ENCODE peak calls at places on chromosomes 12 and 14, in eight cellular contexts. C is tibial nerve; J is esophagus squamous epithelium; S is stomach; N is left ventricle myocardium inferior; P is CD8-positive, alpha-beta memory T cell; H is IMR-90; M is psoas muscle. B is an unnamed sample.

GRCh38 chr14:56874375-56874774 is 64.1 kb upstream of the OTX2 start:
- DNase-seq in P (no peak), N (no peak), S (peak; percentile 66), H (no peak), M (no peak), C (no peak), J (no peak), B (no peak)

GRCh38 chr14:35776823-35777222 is 32.3 kb downstream of the RALGAPA1 start:
- DNase-seq in P (no peak), S (no peak), C (no peak), H (no peak), J (no peak), M (no peak), N (no peak), B (no peak)

GRCh38 chr12:8508912-8509841 is 4.1 kb upstream of the CLEC4D start:
- DNase-seq in M (no peak), P (no peak), C (no peak), H (no peak), N (no peak), J (no peak), S (no peak), B (no peak)

GRCh38 chr12:112176321-112177010 is 51.1 kb downstream of the TRAFD1 start:
- DNase-seq in S (no peak), P (no peak), H (no peak), N (no peak), J (no peak), M (peak; percentile 21), C (no peak), B (no peak)

GRCh38 chr12:121764808-121765207 is 28.7 kb downstream of the RHOF start:
- DNase-seq in N (no peak), H (no peak), M (no peak), P (no peak), J (no peak), C (no peak), S (no peak), B (no peak)

GRCh38 chr12:105229446-105229845 is 6.5 kb downstream of the APPL2 start:
- DNase-seq in S (no peak), P (no peak), J (no peak), N (no peak), H (peak; percentile 24), C (no peak), M (no peak), B (no peak)

GRCh38 chr14:63565448-63565847 is 22.3 kb upstream of the PPP2R5E start:
- DNase-seq in J (no peak), H (no peak), C (no peak), S (no peak), N (no peak), P (no peak), M (no peak), B (no peak)

GRCh38 chr14:100015251-100015655 is 50.0 kb upstream of the EVL start:
- DNase-seq in J (no peak), M (no peak), S (no peak), H (peak; percentile 53), C (no peak), P (no peak), N (no peak), B (no peak)

GRCh38 chr12:131896811-131897270 is 2.4 kb downstream of the ULK1 start:
- DNase-seq in H (no peak), S (no peak), C (no peak), J (no peak), N (peak; percentile 92), P (no peak), M (peak; percentile 98), B (peak; percentile 39)

GRCh38 chr12:13223941-13224340 is 27.4 kb downstream of the EMP1 start:
- DNase-seq in P (no peak), M (no peak), S (no peak), N (no peak), H (peak; percentile 52), C (no peak), J (no peak), B (no peak)

GRCh38 chr14:101564819-101565698 is 3.8 kb downstream of the DIO3 start:
- DNase-seq in C (no peak), M (peak; percentile 40), S (no peak), P (no peak), N (no peak), J (no peak), H (no peak), B (no peak)

GRCh38 chr14:100867631-100868315 is 35.7 kb downstream of the RTL1 start:
- DNase-seq in J (no peak), M (peak; percentile 36), C (no peak), N (peak; percentile 6), H (no peak), S (no peak), P (no peak), B (no peak)

GRCh38 chr12:95994476-95994875 is 1.7 kb downstream of the HAL start:
- DNase-seq in N (no peak), M (no peak), H (no peak), P (no peak), J (no peak), S (no peak), C (no peak), B (no peak)

GRCh38 chr12:93133361-93133760 is 204.3 kb upstream of the EEA1 start:
- DNase-seq in N (no peak), H (no peak), S (no peak), C (no peak), M (no peak), J (no peak), P (no peak), B (no peak)

GRCh38 chr14:73241481-73242165 is 4.3 kb downstream of the PAPLN start:
- DNase-seq in S (no peak), P (no peak), N (no peak), J (no peak), H (no peak), M (no peak), C (no peak), B (no peak)

GRCh38 chr12:92340441-92341332 is 195.0 kb upstream of the BTG1 start:
- DNase-seq in M (no peak), J (no peak), N (no peak), P (no peak), C (no peak), S (no peak), H (no peak), B (no peak)

GRCh38 chr12:92973614-92974013 is 44.5 kb upstream of the EEA1 start:
- DNase-seq in M (no peak), S (no peak), C (no peak), P (no peak), J (no peak), H (peak; percentile 90), N (no peak), B (peak; percentile 25)

DNA sequence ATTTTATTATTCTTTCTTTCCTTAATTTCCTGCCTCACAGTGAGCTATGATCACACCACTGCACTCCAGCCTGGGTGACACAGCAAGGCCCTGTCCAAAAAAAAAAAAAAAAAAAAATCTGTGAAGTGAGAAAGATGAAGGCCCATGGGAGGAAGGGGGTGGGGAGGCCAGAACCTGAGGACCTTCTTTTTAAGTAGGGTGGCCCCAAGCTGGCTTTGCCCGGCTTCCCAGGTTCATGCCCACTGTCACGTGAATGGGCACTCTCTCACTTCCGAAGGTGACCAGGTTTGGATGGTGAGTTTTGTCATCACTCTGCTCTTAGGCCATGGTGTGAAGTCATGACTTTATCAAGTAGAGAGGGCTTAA is 82.3 kb downstream of the TNFAIP2 start:
- DNase-seq in C (no peak), M (no peak), J (no peak), H (no peak), P (no peak), N (no peak), S (no peak), B (no peak)
- H3K27ac ChIP-seq in C (peak overlapping the region; percentile 84), M (peak overlapping the region; percentile 77), J (peak overlapping the region; percentile 91), H (no peak overlapping the region), P (peak overlapping the region; percentile 80), N (peak overlapping the region; percentile 83), S (peak overlapping the region; percentile 89), B (no peak overlapping the region)

DNA sequence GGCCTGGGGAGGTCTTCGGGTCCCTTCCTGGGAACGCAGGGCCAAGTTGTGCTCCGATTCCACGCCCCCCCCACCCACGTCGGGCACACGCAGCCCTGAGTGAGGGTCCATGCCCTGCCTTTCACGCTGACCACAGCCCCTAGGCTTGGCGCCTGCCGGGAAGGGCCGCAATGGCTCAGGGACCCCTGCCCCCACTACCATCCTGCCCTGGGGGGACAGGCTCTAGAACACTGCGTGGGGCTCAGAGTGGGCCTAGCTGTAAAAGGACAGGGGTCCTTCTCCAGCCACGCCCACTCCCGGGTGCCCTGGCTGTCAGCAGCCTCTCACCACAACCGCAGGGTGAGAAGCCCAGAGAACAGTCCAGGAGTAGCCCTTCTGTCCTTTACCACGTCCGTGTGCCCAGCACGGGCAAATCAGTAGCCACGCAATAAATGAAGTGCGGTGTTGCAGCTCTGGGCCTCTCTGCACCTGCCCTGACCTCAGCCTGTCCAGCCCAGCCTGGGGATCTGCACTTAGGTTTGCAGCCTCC is 9.4 kb upstream of the GPR68 start:
- DNase-seq in H (no peak), C (no peak), S (no peak), N (no peak), J (no peak), M (no peak), P (no peak), B (no peak)
- H3K4me3 ChIP-seq in H (peak overlapping the region; percentile 41), C (peak overlapping the region; percentile 42), S (peak overlapping the region; percentile 63), N (peak overlapping the region; percentile 73), J (peak overlapping the region; percentile 58), M (peak overlapping the region; percentile 66), P (peak overlapping the region; percentile 43), B (peak overlapping the region; percentile 51)

DNA sequence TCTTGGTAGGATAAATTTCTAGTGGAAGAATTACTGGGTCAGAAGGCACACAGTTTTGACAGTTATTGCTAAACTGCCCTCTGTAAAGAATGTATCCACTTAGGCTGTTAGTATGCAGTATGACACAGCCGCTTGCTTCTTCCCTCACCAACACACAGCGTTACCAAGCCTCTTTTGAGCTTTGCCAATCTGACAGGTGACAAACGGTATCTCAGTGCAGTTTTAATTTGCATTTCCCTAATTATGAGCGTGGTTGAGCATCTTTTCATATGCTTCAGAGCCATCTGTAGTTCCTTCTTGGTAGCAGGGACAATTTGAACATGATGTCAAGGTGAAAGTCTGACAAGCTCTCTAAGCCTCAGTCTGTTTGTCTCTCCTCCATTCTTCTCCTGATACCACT is 42.8 kb downstream of the HRK start:
- DNase-seq in P (no peak), H (no peak), M (no peak), C (no peak), S (no peak), J (no peak), N (no peak), B (no peak)
- H3K27ac ChIP-seq in P (no peak overlapping the region), H (no peak overlapping the region), M (no peak overlapping the region), C (no peak overlapping the region), S (no peak overlapping the region), J (no peak overlapping the region), N (no peak overlapping the region), B (no peak overlapping the region)

DNA sequence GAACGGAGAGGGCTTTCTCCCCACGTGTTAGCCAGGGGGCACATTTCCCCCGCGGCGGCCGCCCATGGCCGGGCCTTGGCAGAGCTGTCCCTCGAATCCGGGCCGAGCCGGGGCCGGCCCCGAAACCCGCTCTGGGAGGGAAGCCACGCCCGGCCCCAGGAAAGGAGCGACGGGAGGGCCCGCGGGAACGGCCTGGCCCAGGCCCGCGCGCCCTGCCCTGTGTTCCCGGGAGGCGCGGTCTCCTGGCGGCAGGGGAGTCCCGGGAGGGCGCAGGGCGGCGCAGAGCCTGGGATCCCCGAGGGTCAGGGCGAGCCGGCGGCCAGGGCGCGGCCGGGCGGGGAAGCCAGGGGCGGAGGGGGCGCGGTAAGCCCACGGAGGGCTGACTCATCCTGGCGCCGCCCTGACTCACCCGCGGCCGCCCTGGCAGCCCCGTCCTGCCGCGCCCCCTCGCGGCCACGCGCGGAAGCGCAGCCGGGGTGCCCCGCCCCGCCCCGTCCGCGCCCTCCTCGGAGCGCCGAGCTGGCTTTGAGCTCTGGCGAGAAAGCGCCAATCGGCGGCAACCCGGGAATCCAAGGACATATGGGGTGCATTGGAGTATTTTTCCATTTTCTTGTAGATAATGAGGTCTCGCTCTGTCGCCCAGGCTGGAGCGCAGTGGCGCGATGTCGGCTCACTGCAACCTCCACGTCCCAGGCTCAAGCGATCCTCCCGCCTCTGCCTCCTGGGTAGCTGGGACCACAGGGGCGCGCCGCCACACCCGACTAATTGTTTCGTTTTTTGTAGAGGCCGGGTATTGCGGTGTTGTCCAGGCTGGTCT is 31.8 kb upstream of the PLEKHG6 start:
- DNase-seq in M (peak; percentile 93), C (peak; percentile 73), H (peak; percentile 74), S (peak; percentile 89), P (peak; percentile 80), N (peak; percentile 83), J (no peak), B (peak; percentile 48)
- H3K4me3 ChIP-seq in M (peak overlapping the region; percentile 71), C (peak overlapping the region; percentile 61), H (peak overlapping the region; percentile 56), S (peak overlapping the region; percentile 63), P (no peak overlapping the region), N (peak overlapping the region; percentile 69), J (peak overlapping the region; percentile 28), B (peak overlapping the region; percentile 43)